ENCODE peak calls at places on chromosomes 12 and 14, in ten cellular contexts. J, F, N, X, W, D, C, E, Q and U are unnamed samples.

GRCh38 chr12:126397071-126397571 is 1331.9 kb downstream of the AACS start:
- DNase-seq in J (no peak), F (no peak), N (no peak), X (no peak), W (no peak), D (no peak), C (no peak), E (no peak), Q (no peak), U (no peak)

GRCh38 chr14:68966872-68967301 is 12.2 kb downstream of the ACTN1 start:
- DNase-seq in J (peak), F (no peak), N (no peak), X (no peak), W (no peak), D (no peak), C (peak), E (no peak), Q (no peak), U (no peak)

GRCh38 chr12:64220046-64220445 is 2.0 kb downstream of the KICS2 start:
- DNase-seq in J (no peak), F (no peak), N (no peak), X (no peak), W (no peak), D (no peak), C (no peak), E (no peak), Q (no peak), U (no peak)

GRCh38 chr12:120115692-120116442 is 686 bp downstream of the RAB35 start:
- DNase-seq in J (no peak), F (no peak), N (no peak), X (no peak), W (no peak), D (peak), C (no peak), E (no peak), Q (peak), U (peak)

GRCh38 chr12:132804426-132804861 is 24.2 kb downstream of the GOLGA3 start:
- DNase-seq in J (peak), F (no peak), N (peak), X (no peak), W (no peak), D (no peak), C (no peak), E (no peak), Q (no peak), U (peak)

GRCh38 chr14:104280902-104281767 is 142.7 kb downstream of the KIF26A start:
- DNase-seq in J (no peak), F (no peak), N (peak), X (no peak), W (no peak), D (no peak), C (no peak), E (no peak), Q (no peak), U (no peak)

GRCh38 chr12:122166422-122167327 is 7.3 kb downstream of the IL31 start:
- DNase-seq in J (no peak), F (no peak), N (no peak), X (no peak), W (no peak), D (no peak), C (no peak), E (no peak), Q (no peak), U (peak)

GRCh38 chr14:42806909-42807315 is 1200.2 kb downstream of the LRFN5 start:
- DNase-seq in J (no peak), F (no peak), N (no peak), X (peak), W (no peak), D (no peak), C (no peak), E (no peak), Q (no peak), U (no peak)

GRCh38 chr12:70507442-70507841 is 129.8 kb downstream of the PTPRB start:
- DNase-seq in J (no peak), F (no peak), N (no peak), X (no peak), W (no peak), D (no peak), C (no peak), E (no peak), Q (no peak), U (no peak)

GRCh38 chr14:29558516-29558915 is 369.1 kb downstream of the PRKD1 start:
- DNase-seq in J (no peak), F (peak), N (no peak), X (no peak), W (no peak), D (no peak), C (no peak), E (no peak), Q (no peak), U (no peak)

GRCh38 chr14:91277546-91278382 is 33.3 kb upstream of the GPR68 start:
- DNase-seq in J (no peak), F (no peak), N (peak), X (no peak), W (no peak), D (no peak), C (no peak), E (no peak), Q (no peak), U (no peak)

GRCh38 chr14:48937796-48938195 is 648.4 kb downstream of the RPS29 start:
- DNase-seq in J (no peak), F (no peak), N (no peak), X (no peak), W (no peak), D (no peak), C (peak), E (no peak), Q (no peak), U (no peak)

GRCh38 chr12:130818381-130819247 is 20.4 kb downstream of the STX2 start:
- DNase-seq in J (peak), F (no peak), N (peak), X (no peak), W (peak), D (peak), C (peak), E (no peak), Q (peak), U (peak)

GRCh38 chr12:176321-177181 is 37.4 kb downstream of the SLC6A12 start:
- DNase-seq in J (no peak), F (no peak), N (no peak), X (no peak), W (no peak), D (peak), C (peak), E (no peak), Q (no peak), U (peak)

GRCh38 chr14:78959674-78960264 is 789.6 kb downstream of the NRXN3 start:
- DNase-seq in J (peak), F (peak), N (no peak), X (peak), W (peak), D (peak), C (peak), E (no peak), Q (peak), U (peak)

GRCh38 chr12:66232258-66232657 is 43.2 kb downstream of the IRAK3 start:
- DNase-seq in J (no peak), F (no peak), N (no peak), X (no peak), W (no peak), D (no peak), C (no peak), E (no peak), Q (no peak), U (no peak)

GRCh38 chr14:87494010-87494409 is 499.0 kb downstream of the GALC start:
- DNase-seq in J (no peak), F (no peak), N (no peak), X (no peak), W (no peak), D (no peak), C (no peak), E (no peak), Q (no peak), U (no peak)

GRCh38 chr12:53046655-53047220 is 3.1 kb upstream of the TNS2 start:
- DNase-seq in J (peak), F (peak), N (peak), X (peak), W (peak), D (peak), C (no peak), E (peak), Q (peak), U (peak)

GRCh38 chr12:46402451-46402850 is 29.9 kb upstream of the SLC38A2 start:
- DNase-seq in J (peak), F (peak), N (no peak), X (peak), W (peak), D (no peak), C (no peak), E (no peak), Q (no peak), U (no peak)

GRCh38 chr12:46402861-46403731 is 30.5 kb upstream of the SLC38A2 start:
- DNase-seq in J (no peak), F (no peak), N (no peak), X (no peak), W (no peak), D (no peak), C (no peak), E (no peak), Q (no peak), U (no peak)

GRCh38 chr12:46400406-46400805 is 27.8 kb upstream of the SLC38A2 start:
- DNase-seq in J (no peak), F (no peak), N (no peak), X (no peak), W (no peak), D (no peak), C (no peak), E (no peak), Q (no peak), U (no peak)

GRCh38 chr12:46403732-46404097 is 31.1 kb upstream of the SLC38A2 start:
- DNase-seq in J (no peak), F (no peak), N (no peak), X (no peak), W (no peak), D (no peak), C (no peak), E (no peak), Q (no peak), U (no peak)

GRCh38 chr12:46401703-46402102 is 29.1 kb upstream of the SLC38A2 start:
- DNase-seq in J (no peak), F (no peak), N (no peak), X (no peak), W (no peak), D (peak), C (no peak), E (no peak), Q (no peak), U (no peak)
- TF ChIP-seq CTCF in J (no peak), F (peak), N (peak), X (peak), W (no peak), D (peak), C (no peak), E (peak), Q (no peak), U (no peak)

DNA sequence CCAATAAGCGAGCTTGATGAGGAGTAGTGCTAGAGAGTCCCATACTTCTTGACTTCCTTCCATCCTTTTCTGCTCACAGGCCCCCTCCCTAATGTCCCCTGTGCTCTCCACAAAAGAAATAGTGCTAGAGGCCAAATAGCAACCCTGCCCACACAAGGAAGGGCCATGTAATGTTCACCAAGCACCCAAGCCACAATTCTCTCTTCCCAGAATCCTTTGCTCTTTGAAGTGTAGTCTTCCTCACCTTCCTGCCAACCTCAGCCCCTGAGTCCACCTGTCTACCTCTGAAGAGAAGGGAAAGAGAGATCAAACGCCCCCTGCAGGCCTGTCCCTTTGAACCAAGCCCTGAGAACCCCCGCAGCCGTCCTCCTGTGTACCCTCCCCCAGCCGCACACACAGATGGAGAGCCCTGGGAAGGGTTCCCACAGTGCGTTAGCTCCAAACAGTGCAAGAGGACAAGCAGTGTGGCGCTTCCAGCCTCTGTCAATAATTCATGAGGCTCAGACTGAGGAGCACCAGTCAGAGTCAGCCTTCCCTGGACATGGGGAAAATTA is 1.9 kb upstream of the DHRS4 start:
- DNase-seq in J (no peak), F (no peak), N (no peak), X (no peak), W (no peak), D (peak), C (no peak), E (no peak), Q (no peak), U (peak)
- TF ChIP-seq CTCF in J (no peak), F (peak), N (no peak), X (no peak), W (no peak), D (no peak), C (peak), E (no peak), Q (no peak), U (peak)

DNA sequence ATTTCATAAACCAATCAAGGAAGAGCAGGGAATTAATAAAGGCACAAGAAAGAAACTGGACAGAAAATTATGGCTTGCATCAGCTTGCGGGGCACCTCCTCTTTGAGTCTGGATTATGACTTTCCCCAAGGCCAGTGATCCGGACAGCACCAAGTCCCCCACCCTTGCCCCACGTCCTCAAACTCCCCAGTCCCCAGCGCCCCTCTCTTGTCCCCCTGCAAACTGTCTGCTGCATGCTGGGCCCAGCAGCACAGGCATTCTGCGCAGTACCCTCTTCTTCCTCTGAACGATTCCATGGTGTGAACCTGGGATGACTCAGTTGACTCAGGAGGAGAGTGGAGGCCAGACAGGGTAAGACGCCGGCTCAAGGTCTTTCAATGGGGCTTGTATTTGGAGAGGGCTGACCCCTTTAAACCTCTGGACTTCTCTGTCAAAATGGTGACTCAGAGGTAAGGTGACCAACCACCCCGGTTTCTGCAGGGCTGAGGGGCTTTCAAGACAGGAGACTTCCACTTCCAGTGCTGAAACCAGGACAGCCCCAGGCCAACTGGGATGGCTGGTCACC is 13.5 kb downstream of the C14orf132 start:
- DNase-seq in J (no peak), F (no peak), N (no peak), X (no peak), W (no peak), D (no peak), C (no peak), E (no peak), Q (no peak), U (no peak)
- TF ChIP-seq CTCF in J (no peak), F (no peak), N (no peak), X (no peak), W (no peak), D (no peak), C (peak), E (no peak), Q (no peak), U (no peak)

DNA sequence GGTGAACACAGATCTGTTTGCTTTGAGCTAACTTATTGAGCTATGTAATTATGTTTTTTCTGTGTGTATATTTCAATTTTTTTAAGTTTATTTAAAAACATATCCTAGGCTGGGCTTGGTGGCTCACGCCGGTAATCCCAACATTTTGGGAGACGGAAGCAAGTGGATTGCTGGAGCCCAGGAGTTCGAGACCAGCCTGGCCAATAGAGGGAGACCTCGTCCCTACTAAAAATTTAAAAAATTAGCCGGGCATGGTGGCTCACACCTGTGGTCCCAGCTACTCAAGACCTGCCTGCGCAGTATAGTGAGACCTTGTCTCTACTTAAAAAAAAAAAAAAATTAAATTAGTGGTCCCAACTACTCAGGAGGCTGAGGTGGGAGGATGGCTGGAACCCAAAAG is 16.2 kb upstream of the RNASE1 start:
- DNase-seq in J (no peak), F (no peak), N (no peak), X (no peak), W (no peak), D (no peak), C (no peak), E (no peak), Q (no peak), U (no peak)
- TF ChIP-seq CTCF in J (no peak), F (no peak), N (no peak), X (peak), W (no peak), D (no peak), C (peak), E (no peak), Q (no peak), U (no peak)

GRCh38 chr12:15592934-15593333 is 196.3 kb downstream of the EPS8 start:
- DNase-seq in J (no peak), F (no peak), N (no peak), X (no peak), W (no peak), D (no peak), C (no peak), E (no peak), Q (no peak), U (no peak)
- TF ChIP-seq CTCF in J (no peak), F (peak), N (no peak), X (peak), W (no peak), D (no peak), C (peak), E (no peak), Q (no peak), U (no peak)